ENCODE peak calls at places on chromosomes 4 and X, in nine cellular contexts. One of them, this sample, is unnamed.

GRCh38 chr4:151604238-151604637 is 156.6 kb downstream of the GATB start:
- DNase-seq in globus pallidus: no peak
- DNase-seq in NCI-H1694 treated with DMSO at 0.1 percent for 48 hours: peak
- DNase-seq in EL: peak
- DNase-seq in activated CD4-positive, alpha-beta T cell treated with anti-CD3 and anti-CD28 coated beads, Interleukin-2, amount 10 ng/mL, durations not matched to agents 7 days and 5 days: no peak
- DNase-seq in left ventricle myocardium superior: no peak
- DNase-seq in effector memory CD4-positive, alpha-beta T cell: no peak
- DNase-seq in NCI-H460: no peak
- DNase-seq in heart right ventricle: no peak
- DNase-seq in this sample: no peak

GRCh38 chr4:89157488-89158024 is 46.2 kb downstream of the TIGD2 start:
- DNase-seq in globus pallidus: no peak
- DNase-seq in NCI-H1694 treated with DMSO at 0.1 percent for 48 hours: no peak
- DNase-seq in EL: no peak
- DNase-seq in activated CD4-positive, alpha-beta T cell treated with anti-CD3 and anti-CD28 coated beads, Interleukin-2, amount 10 ng/mL, durations not matched to agents 7 days and 5 days: no peak
- DNase-seq in left ventricle myocardium superior: no peak
- DNase-seq in effector memory CD4-positive, alpha-beta T cell: no peak
- DNase-seq in NCI-H460: no peak
- DNase-seq in heart right ventricle: no peak
- DNase-seq in this sample: no peak

GRCh38 chr4:103046416-103047290 is 27.1 kb upstream of the SLC9B1 start:
- DNase-seq in globus pallidus: peak
- DNase-seq in NCI-H1694 treated with DMSO at 0.1 percent for 48 hours: no peak
- DNase-seq in EL: peak
- DNase-seq in activated CD4-positive, alpha-beta T cell treated with anti-CD3 and anti-CD28 coated beads, Interleukin-2, amount 10 ng/mL, durations not matched to agents 7 days and 5 days: peak
- DNase-seq in left ventricle myocardium superior: no peak
- DNase-seq in effector memory CD4-positive, alpha-beta T cell: peak
- DNase-seq in NCI-H460: peak
- DNase-seq in heart right ventricle: peak
- DNase-seq in this sample: no peak

GRCh38 chr4:100789991-100790390 is 272.2 kb upstream of the EMCN start:
- DNase-seq in globus pallidus: no peak
- DNase-seq in NCI-H1694 treated with DMSO at 0.1 percent for 48 hours: no peak
- DNase-seq in EL: no peak
- DNase-seq in activated CD4-positive, alpha-beta T cell treated with anti-CD3 and anti-CD28 coated beads, Interleukin-2, amount 10 ng/mL, durations not matched to agents 7 days and 5 days: no peak
- DNase-seq in left ventricle myocardium superior: no peak
- DNase-seq in effector memory CD4-positive, alpha-beta T cell: no peak
- DNase-seq in NCI-H460: no peak
- DNase-seq in heart right ventricle: no peak
- DNase-seq in this sample: no peak

GRCh38 chrX:154029439-154029838 is 9.7 kb upstream of the IRAK1 start:
- DNase-seq in globus pallidus: no peak
- DNase-seq in NCI-H1694 treated with DMSO at 0.1 percent for 48 hours: no peak
- DNase-seq in EL: no peak
- DNase-seq in activated CD4-positive, alpha-beta T cell treated with anti-CD3 and anti-CD28 coated beads, Interleukin-2, amount 10 ng/mL, durations not matched to agents 7 days and 5 days: no peak
- DNase-seq in left ventricle myocardium superior: peak
- DNase-seq in effector memory CD4-positive, alpha-beta T cell: no peak
- DNase-seq in NCI-H460: no peak
- DNase-seq in heart right ventricle: no peak
- DNase-seq in this sample: no peak

GRCh38 chr4:41990029-41990382 is 324 bp upstream of the SLC30A9 start:
- DNase-seq in globus pallidus: no peak
- DNase-seq in NCI-H1694 treated with DMSO at 0.1 percent for 48 hours: no peak
- DNase-seq in EL: no peak
- DNase-seq in activated CD4-positive, alpha-beta T cell treated with anti-CD3 and anti-CD28 coated beads, Interleukin-2, amount 10 ng/mL, durations not matched to agents 7 days and 5 days: peak
- DNase-seq in left ventricle myocardium superior: no peak
- DNase-seq in effector memory CD4-positive, alpha-beta T cell: no peak
- DNase-seq in NCI-H460: no peak
- DNase-seq in heart right ventricle: no peak
- DNase-seq in this sample: no peak

GRCh38 chr4:71189471-71189870 is 149.3 kb upstream of the SLC4A4 start:
- DNase-seq in globus pallidus: no peak
- DNase-seq in NCI-H1694 treated with DMSO at 0.1 percent for 48 hours: no peak
- DNase-seq in EL: peak
- DNase-seq in activated CD4-positive, alpha-beta T cell treated with anti-CD3 and anti-CD28 coated beads, Interleukin-2, amount 10 ng/mL, durations not matched to agents 7 days and 5 days: no peak
- DNase-seq in left ventricle myocardium superior: no peak
- DNase-seq in effector memory CD4-positive, alpha-beta T cell: no peak
- DNase-seq in NCI-H460: no peak
- DNase-seq in heart right ventricle: no peak
- DNase-seq in this sample: peak

GRCh38 chr4:10667651-10668341 is 16.8 kb downstream of the CLNK start:
- DNase-seq in globus pallidus: no peak
- DNase-seq in NCI-H1694 treated with DMSO at 0.1 percent for 48 hours: peak
- DNase-seq in EL: no peak
- DNase-seq in activated CD4-positive, alpha-beta T cell treated with anti-CD3 and anti-CD28 coated beads, Interleukin-2, amount 10 ng/mL, durations not matched to agents 7 days and 5 days: no peak
- DNase-seq in left ventricle myocardium superior: no peak
- DNase-seq in effector memory CD4-positive, alpha-beta T cell: no peak
- DNase-seq in NCI-H460: no peak
- DNase-seq in heart right ventricle: no peak
- DNase-seq in this sample: no peak

GRCh38 chr4:53189011-53189410 is 176.8 kb downstream of the SCFD2 start:
- DNase-seq in globus pallidus: no peak
- DNase-seq in NCI-H1694 treated with DMSO at 0.1 percent for 48 hours: no peak
- DNase-seq in EL: peak
- DNase-seq in activated CD4-positive, alpha-beta T cell treated with anti-CD3 and anti-CD28 coated beads, Interleukin-2, amount 10 ng/mL, durations not matched to agents 7 days and 5 days: no peak
- DNase-seq in left ventricle myocardium superior: no peak
- DNase-seq in effector memory CD4-positive, alpha-beta T cell: no peak
- DNase-seq in NCI-H460: no peak
- DNase-seq in heart right ventricle: no peak
- DNase-seq in this sample: peak

GRCh38 chrX:72475338-72475737 is 97.3 kb downstream of the HDAC8 start:
- DNase-seq in globus pallidus: no peak
- DNase-seq in NCI-H1694 treated with DMSO at 0.1 percent for 48 hours: no peak
- DNase-seq in EL: no peak
- DNase-seq in activated CD4-positive, alpha-beta T cell treated with anti-CD3 and anti-CD28 coated beads, Interleukin-2, amount 10 ng/mL, durations not matched to agents 7 days and 5 days: no peak
- DNase-seq in left ventricle myocardium superior: no peak
- DNase-seq in effector memory CD4-positive, alpha-beta T cell: no peak
- DNase-seq in NCI-H460: no peak
- DNase-seq in heart right ventricle: no peak
- DNase-seq in this sample: no peak

GRCh38 chrX:153775293-153775595 is 5.6 kb upstream of the SRPK3 start:
- DNase-seq in globus pallidus: no peak
- DNase-seq in NCI-H1694 treated with DMSO at 0.1 percent for 48 hours: no peak
- DNase-seq in EL: no peak
- DNase-seq in activated CD4-positive, alpha-beta T cell treated with anti-CD3 and anti-CD28 coated beads, Interleukin-2, amount 10 ng/mL, durations not matched to agents 7 days and 5 days: no peak
- DNase-seq in left ventricle myocardium superior: no peak
- DNase-seq in effector memory CD4-positive, alpha-beta T cell: no peak
- DNase-seq in NCI-H460: no peak
- DNase-seq in heart right ventricle: no peak
- DNase-seq in this sample: no peak

GRCh38 chrX:115255003-115255402 is 21.1 kb upstream of the LRCH2 start:
- DNase-seq in globus pallidus: no peak
- DNase-seq in NCI-H1694 treated with DMSO at 0.1 percent for 48 hours: no peak
- DNase-seq in EL: no peak
- DNase-seq in activated CD4-positive, alpha-beta T cell treated with anti-CD3 and anti-CD28 coated beads, Interleukin-2, amount 10 ng/mL, durations not matched to agents 7 days and 5 days: no peak
- DNase-seq in left ventricle myocardium superior: no peak
- DNase-seq in effector memory CD4-positive, alpha-beta T cell: no peak
- DNase-seq in NCI-H460: no peak
- DNase-seq in heart right ventricle: no peak
- DNase-seq in this sample: no peak

GRCh38 chrX:38595801-38596200 is 34.5 kb downstream of the TSPAN7 start:
- DNase-seq in globus pallidus: no peak
- DNase-seq in NCI-H1694 treated with DMSO at 0.1 percent for 48 hours: no peak
- DNase-seq in EL: no peak
- DNase-seq in activated CD4-positive, alpha-beta T cell treated with anti-CD3 and anti-CD28 coated beads, Interleukin-2, amount 10 ng/mL, durations not matched to agents 7 days and 5 days: no peak
- DNase-seq in left ventricle myocardium superior: no peak
- DNase-seq in effector memory CD4-positive, alpha-beta T cell: no peak
- DNase-seq in NCI-H460: no peak
- DNase-seq in heart right ventricle: no peak
- DNase-seq in this sample: no peak

GRCh38 chr4:3660086-3660927 is 105.9 kb upstream of the ADRA2C start:
- DNase-seq in globus pallidus: peak
- DNase-seq in NCI-H1694 treated with DMSO at 0.1 percent for 48 hours: peak
- DNase-seq in EL: no peak
- DNase-seq in activated CD4-positive, alpha-beta T cell treated with anti-CD3 and anti-CD28 coated beads, Interleukin-2, amount 10 ng/mL, durations not matched to agents 7 days and 5 days: no peak
- DNase-seq in left ventricle myocardium superior: no peak
- DNase-seq in effector memory CD4-positive, alpha-beta T cell: no peak
- DNase-seq in NCI-H460: no peak
- DNase-seq in heart right ventricle: no peak
- DNase-seq in this sample: no peak

GRCh38 chr4:52646096-52646495 is 13.0 kb downstream of the USP46 start:
- DNase-seq in globus pallidus: no peak
- DNase-seq in NCI-H1694 treated with DMSO at 0.1 percent for 48 hours: no peak
- DNase-seq in EL: no peak
- DNase-seq in activated CD4-positive, alpha-beta T cell treated with anti-CD3 and anti-CD28 coated beads, Interleukin-2, amount 10 ng/mL, durations not matched to agents 7 days and 5 days: no peak
- DNase-seq in left ventricle myocardium superior: no peak
- DNase-seq in effector memory CD4-positive, alpha-beta T cell: no peak
- DNase-seq in NCI-H460: no peak
- DNase-seq in heart right ventricle: no peak
- DNase-seq in this sample: no peak

This sample was measured in non-pigmented ciliary epithelial cell.